ENCODE peak calls at places on chromosomes 4 and X, in six cellular contexts. Q is HCT116, O is H1, L is K562, U is SK-N-SH, H is GM12878. V is an unnamed sample.

GRCh38 chrX:26783512-26784225 is 567.7 kb downstream of the MAGEB5 start:
- DNase-seq in Q (peak; percentile 29), O (peak; percentile 17), L (peak; percentile 2), U (peak; percentile 14), H (no peak), V (peak; percentile 10)

GRCh38 chr4:132227349-132228165 is 921.5 kb upstream of the PCDH10 start:
- DNase-seq in Q (peak; percentile 51), O (peak; percentile 69), L (peak; percentile 10), U (peak; percentile 7), H (no peak), V (no peak)

GRCh38 chrX:46444011-46444410 is 101.2 kb downstream of the ZNF674 start:
- DNase-seq in Q (peak; percentile 74), O (no peak), L (no peak), U (no peak), H (no peak), V (peak; percentile 5)

GRCh38 chr4:100977746-100978397 is 369.5 kb downstream of the PPP3CA start:
- DNase-seq in Q (no peak), O (no peak), L (no peak), U (peak; percentile 15), H (no peak), V (no peak)

GRCh38 chrX:132876509-132876837 is 82.0 kb downstream of the HS6ST2 start:
- DNase-seq in Q (no peak), O (no peak), L (no peak), U (no peak), H (no peak), V (no peak)

GRCh38 chrX:72169008-72169728 is 12.4 kb upstream of the PIN4 start:
- DNase-seq in Q (no peak), O (no peak), L (no peak), U (no peak), H (no peak), V (no peak)

GRCh38 chr4:181958435-181958834 is 284.8 kb upstream of the TENM3 start:
- DNase-seq in Q (no peak), O (no peak), L (no peak), U (no peak), H (no peak), V (no peak)

GRCh38 chr4:155734065-155734464 is 24.8 kb upstream of the GUCY1B1 start:
- DNase-seq in Q (no peak), O (no peak), L (no peak), U (no peak), H (no peak), V (no peak)

GRCh38 chr4:99855677-99856076 is 38.5 kb downstream of the LAMTOR3 start:
- DNase-seq in Q (no peak), O (no peak), L (no peak), U (no peak), H (peak; percentile 53), V (no peak)

GRCh38 chrX:43706786-43707185 is 50.7 kb downstream of the MAOA start:
- DNase-seq in Q (no peak), O (no peak), L (no peak), U (no peak), H (no peak), V (no peak)

GRCh38 chrX:96102997-96103396 is 581.6 kb upstream of the DIAPH2 start:
- DNase-seq in Q (no peak), O (no peak), L (no peak), U (no peak), H (no peak), V (no peak)

GRCh38 chr4:140756292-140757219 is at the start of gene TBC1D9:
- DNase-seq in Q (peak; percentile 86), O (peak; percentile 91), L (no peak), U (peak; percentile 81), H (peak; percentile 25), V (peak; percentile 91)

GRCh38 chr4:163330828-163331628 is 1.4 kb downstream of the NPY1R start:
- DNase-seq in Q (no peak), O (no peak), L (no peak), U (no peak), H (no peak), V (no peak)

GRCh38 chr4:680565-680930 is 6.2 kb downstream of the MYL5 start:
- DNase-seq in Q (no peak), O (no peak), L (peak; percentile 57), U (peak; percentile 69), H (no peak), V (no peak)

GRCh38 chrX:103913356-103914020 is 48.9 kb upstream of the TMSB15B start:
- DNase-seq in Q (no peak), O (no peak), L (no peak), U (no peak), H (no peak), V (no peak)

DNA sequence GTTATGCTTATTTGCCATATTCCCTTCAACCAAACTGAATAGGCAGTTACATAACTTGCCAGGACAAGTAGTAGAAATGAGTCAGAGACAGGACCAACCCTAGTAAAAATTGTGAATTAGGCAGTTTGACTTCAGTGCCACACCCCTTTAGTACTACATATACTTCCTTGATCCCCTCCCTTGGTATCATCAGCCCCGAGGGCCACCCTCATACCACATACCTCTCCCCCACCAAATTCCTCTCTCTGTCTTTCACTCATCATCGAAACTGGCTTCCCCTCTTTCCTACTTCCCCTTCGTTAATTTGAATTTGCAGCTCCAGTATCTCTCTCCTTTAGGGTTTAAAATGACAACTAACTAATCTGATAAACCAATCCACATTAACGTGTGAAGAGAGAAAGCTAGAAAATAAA is 7.9 kb upstream of the PTPN13 start:
- DNase-seq in Q (no peak), O (no peak), L (no peak), U (no peak), H (no peak), V (no peak)
- TF ChIP-seq POLR2AphosphoS5 in Q (no peak), O (no peak), L (no peak), U (no peak), H (no peak), V (no peak)

GRCh38 chr4:44701037-44701436 is 22.8 kb downstream of the GUF1 start:
- DNase-seq in Q (no peak), O (no peak), L (no peak), U (no peak), H (no peak), V (no peak)
- TF ChIP-seq SIN3A in Q (no peak), O (no peak), L (no peak), U (no peak), H (no peak), V (no peak)

GRCh38 chr4:173490817-173491518 is 39.1 kb downstream of the HAND2 start:
- DNase-seq in Q (no peak), O (no peak), L (no peak), U (no peak), H (no peak), V (no peak)
- TF ChIP-seq POLR2AphosphoS5 in Q (no peak), O (no peak), L (no peak), U (no peak), H (no peak), V (no peak)

GRCh38 chr4:10296730-10297129 is 160.5 kb downstream of the ZNF518B start:
- DNase-seq in Q (no peak), O (no peak), L (no peak), U (no peak), H (no peak), V (no peak)
- TF ChIP-seq SIN3A in Q (no peak), O (no peak), L (no peak), U (no peak), H (no peak), V (no peak)

DNA sequence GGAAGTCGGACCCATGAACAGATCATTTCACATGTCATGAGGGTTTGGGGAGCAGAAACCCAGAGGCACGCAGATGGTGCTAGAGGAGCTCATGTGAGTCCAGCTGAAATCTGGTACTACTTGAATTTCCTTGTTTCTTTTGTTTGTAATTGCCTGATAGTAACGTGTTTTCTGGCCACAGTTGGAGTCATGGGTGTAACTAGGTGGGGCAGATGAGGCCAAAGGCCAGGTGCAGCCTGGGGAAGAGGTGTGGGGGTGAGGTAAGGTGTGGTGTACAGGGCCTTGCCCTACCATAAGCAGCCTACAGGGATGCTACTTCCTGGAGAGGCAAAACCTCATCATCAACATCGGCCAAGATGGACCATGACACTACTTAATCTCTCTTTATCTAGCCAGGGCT is 271.4 kb downstream of the PTTG2 start:
- DNase-seq in Q (no peak), O (no peak), L (peak; percentile 10), U (no peak), H (no peak), V (no peak)
- TF ChIP-seq POLR2AphosphoS5 in Q (no peak), O (no peak), L (no peak), U (no peak), H (no peak), V (no peak)

GRCh38 chr4:104501290-104501689 is 6.6 kb upstream of the CXXC4 start:
- DNase-seq in Q (no peak), O (no peak), L (no peak), U (no peak), H (no peak), V (no peak)
- TF ChIP-seq SIN3A in Q (no peak), O (no peak), L (no peak), U (no peak), H (no peak), V (no peak)

DNA sequence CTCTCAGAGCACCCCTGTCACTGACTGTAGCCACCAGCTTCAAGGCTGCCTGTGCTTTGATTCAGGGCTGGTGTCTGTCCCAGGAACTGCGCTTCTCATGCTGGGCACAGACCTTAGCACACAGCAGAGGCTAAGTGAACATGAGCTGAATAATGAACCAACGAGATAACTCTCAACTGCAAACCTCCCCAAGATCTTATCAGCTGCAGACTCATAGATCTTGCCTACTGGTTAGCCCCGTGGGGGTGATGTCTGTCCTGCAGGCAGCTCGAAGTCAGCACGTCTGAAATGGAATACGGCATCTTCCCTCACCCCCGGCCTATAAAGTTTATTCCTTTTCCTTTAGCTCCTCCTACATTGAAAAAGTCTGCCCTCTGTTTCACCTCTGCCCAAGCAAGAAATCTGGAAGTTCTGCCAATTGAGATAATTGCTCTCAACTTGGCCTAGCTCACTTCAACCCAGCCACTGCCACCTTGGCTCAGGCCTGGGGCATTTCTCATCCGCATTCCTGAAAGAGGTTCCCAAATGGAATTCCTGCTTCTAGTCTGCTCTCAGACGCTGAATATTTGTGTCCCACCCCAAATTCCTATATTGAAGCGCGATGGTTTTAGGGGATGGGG is 73.7 kb downstream of the GATB start:
- DNase-seq in Q (no peak), O (no peak), L (no peak), U (peak; percentile 30), H (no peak), V (no peak)
- TF ChIP-seq POLR2AphosphoS5 in Q (no peak), O (no peak), L (no peak), U (no peak), H (no peak), V (no peak)

GRCh38 chr4:27357283-27357682 is 496.6 kb downstream of the STIM2 start:
- DNase-seq in Q (no peak), O (no peak), L (no peak), U (no peak), H (no peak), V (no peak)
- TF ChIP-seq SIN3A in Q (no peak), O (no peak), L (no peak), U (no peak), H (no peak), V (no peak)

V was measured in Panc1.